ENCODE peak calls at places on chromosomes 5 and 9, in six cellular contexts. C is NCI-H345; I is activated T-helper 1 cell treated with anti-CD3 and anti-CD28 coated beads, Interleukin-2, amount 50 U/mL, for 16 hours; E is H9; V is MV-4-11; P is cardiac fibroblast. F is an unnamed sample.

GRCh38 chr5:138602371-138603000 is 27.3 kb upstream of the HSPA9 start:
- DNase-seq in C (no peak), I (no peak), E (no peak), V (no peak), P (no peak), F (no peak)

GRCh38 chr5:395156-395920 is 47.6 kb upstream of the EXOC3 start:
- DNase-seq in C (no peak), I (no peak), E (peak), V (peak), P (peak), F (no peak)

GRCh38 chr9:119453980-119454379 is 84.7 kb upstream of the BRINP1 start:
- DNase-seq in C (no peak), I (no peak), E (no peak), V (no peak), P (no peak), F (no peak)

GRCh38 chr5:116569999-116570398 is 4.6 kb downstream of the SEMA6A start:
- DNase-seq in C (no peak), I (no peak), E (no peak), V (peak), P (no peak), F (no peak)

GRCh38 chr9:130039504-130040147 is 3.4 kb downstream of the FNBP1 start:
- DNase-seq in C (no peak), I (no peak), E (no peak), V (peak), P (no peak), F (no peak)

GRCh38 chr9:36208521-36209253 is 18.0 kb downstream of the CLTA start:
- DNase-seq in C (no peak), I (no peak), E (no peak), V (no peak), P (peak), F (no peak)

GRCh38 chr9:33468797-33469621 is 4.7 kb downstream of the NOL6 start:
- DNase-seq in C (no peak), I (no peak), E (no peak), V (no peak), P (no peak), F (no peak)

GRCh38 chr5:31731710-31732301 is 92.9 kb downstream of the PDZD2 start:
- DNase-seq in C (no peak), I (no peak), E (no peak), V (no peak), P (no peak), F (no peak)

GRCh38 chr5:14488697-14489096 is 92.9 kb upstream of the OTULINL start:
- DNase-seq in C (no peak), I (no peak), E (no peak), V (no peak), P (no peak), F (peak)

GRCh38 chr9:135662758-135663450 is at the start of gene LCN9:
- DNase-seq in C (no peak), I (no peak), E (peak), V (no peak), P (peak), F (no peak)

GRCh38 chr5:7385681-7386080 is 10.3 kb upstream of the ADCY2 start:
- DNase-seq in C (no peak), I (no peak), E (no peak), V (no peak), P (no peak), F (no peak)

GRCh38 chr5:88826959-88827585 is 55.9 kb downstream of the MEF2C start:
- DNase-seq in C (no peak), I (no peak), E (peak), V (peak), P (peak), F (peak)

GRCh38 chr9:135065804-135066203 is 21.7 kb upstream of the OLFM1 start:
- DNase-seq in C (no peak), I (no peak), E (peak), V (no peak), P (no peak), F (no peak)

GRCh38 chr9:82117025-82117424 is 128.5 kb downstream of the SPATA31D1 start:
- DNase-seq in C (no peak), I (no peak), E (no peak), V (no peak), P (no peak), F (no peak)

GRCh38 chr9:70043689-70044449 is at the start of gene MAMDC2:
- DNase-seq in C (no peak), I (no peak), E (peak), V (no peak), P (peak), F (no peak)

GRCh38 chr5:76808142-76808691 is 10.6 kb upstream of the F2RL1 start:
- DNase-seq in C (peak), I (no peak), E (peak), V (no peak), P (no peak), F (no peak)

GRCh38 chr9:2765250-2765880 is 48.1 kb downstream of the KCNV2 start:
- DNase-seq in C (no peak), I (no peak), E (no peak), V (no peak), P (no peak), F (peak)

GRCh38 chr5:160369990-160370712 is at the start of gene C1QTNF2:
- DNase-seq in C (peak), I (no peak), E (peak), V (peak), P (peak), F (no peak)

GRCh38 chr9:115939065-115939765 is 214.4 kb upstream of the PAPPA start:
- DNase-seq in C (no peak), I (no peak), E (no peak), V (no peak), P (peak), F (no peak)

GRCh38 chr9:92426501-92426900 is 2.2 kb upstream of the OMD start:
- DNase-seq in C (no peak), I (no peak), E (no peak), V (no peak), P (no peak), F (no peak)

GRCh38 chr5:149149942-149150341 is 8.6 kb downstream of the ABLIM3 start:
- DNase-seq in C (no peak), I (no peak), E (no peak), V (no peak), P (peak), F (no peak)

F was measured in Kasumi-1.